ENCODE peak calls at places on chromosomes 16 and 17, in six cellular contexts. K, X, S, O, E and B are unnamed samples.

GRCh38 chr17:8964801-8965393 is 610 bp downstream of the PIK3R5 start:
- DNase-seq in K (no peak), X (no peak), S (no peak), O (no peak), E (no peak), B (no peak)

GRCh38 chr16:56336711-56337110 is 88.6 kb downstream of the AMFR start:
- DNase-seq in K (no peak), X (no peak), S (no peak), O (no peak), E (no peak), B (no peak)

GRCh38 chr16:23125277-23125676 is 24.0 kb downstream of the USP31 start:
- DNase-seq in K (no peak), X (no peak), S (peak), O (no peak), E (no peak), B (no peak)

GRCh38 chr17:20999044-20999573 is 43.7 kb downstream of the USP22 start:
- DNase-seq in K (peak), X (peak), S (peak), O (no peak), E (no peak), B (no peak)

GRCh38 chr17:17084941-17085340 is 42.7 kb downstream of the MPRIP start:
- DNase-seq in K (no peak), X (no peak), S (no peak), O (no peak), E (no peak), B (no peak)

GRCh38 chr17:3981455-3981854 is 17.2 kb upstream of the ATP2A3 start:
- DNase-seq in K (peak), X (no peak), S (no peak), O (no peak), E (peak), B (no peak)

GRCh38 chr16:11089504-11090124 is 145.2 kb downstream of the CLEC16A start:
- DNase-seq in K (no peak), X (peak), S (peak), O (no peak), E (no peak), B (no peak)

GRCh38 chr17:34601431-34601830 is 22.0 kb downstream of the TMEM132E start:
- DNase-seq in K (no peak), X (no peak), S (no peak), O (no peak), E (no peak), B (no peak)

GRCh38 chr16:66728117-66728787 is 23.2 kb downstream of the DYNC1LI2 start:
- DNase-seq in K (no peak), X (peak), S (peak), O (no peak), E (peak), B (peak)

GRCh38 chr16:87648236-87648635 is 45.9 kb downstream of the JPH3 start:
- DNase-seq in K (no peak), X (peak), S (no peak), O (no peak), E (no peak), B (no peak)

GRCh38 chr16:72560617-72561016 is 388.7 kb upstream of the PMFBP1 start:
- DNase-seq in K (no peak), X (no peak), S (peak), O (no peak), E (no peak), B (peak)

GRCh38 chr17:77708936-77709335 is 249.6 kb upstream of the TNRC6C start:
- DNase-seq in K (no peak), X (no peak), S (no peak), O (no peak), E (no peak), B (no peak)

GRCh38 chr17:74458835-74459234 is 7.6 kb upstream of the CD300A start:
- DNase-seq in K (no peak), X (no peak), S (no peak), O (no peak), E (no peak), B (no peak)

GRCh38 chr17:55769625-55770000 is 18.8 kb downstream of the PCTP start:
- DNase-seq in K (no peak), X (peak), S (peak), O (no peak), E (no peak), B (no peak)

GRCh38 chr16:88063201-88063773 is 112.1 kb downstream of the BANP start:
- DNase-seq in K (no peak), X (peak), S (peak), O (peak), E (no peak), B (no peak)

GRCh38 chr17:30939059-30939689 is 17.4 kb downstream of the ADAP2 start:
- DNase-seq in K (no peak), X (no peak), S (no peak), O (no peak), E (no peak), B (no peak)

GRCh38 chr17:61410100-61410551 is 10.5 kb downstream of the TBX2 start:
- DNase-seq in K (peak), X (no peak), S (no peak), O (no peak), E (no peak), B (no peak)

GRCh38 chr17:28326114-28326513 is 7.1 kb downstream of the TMEM97 start:
- DNase-seq in K (no peak), X (no peak), S (no peak), O (no peak), E (no peak), B (peak)

GRCh38 chr16:72921106-72921505 is 126.8 kb downstream of the ZFHX3 start:
- DNase-seq in K (no peak), X (no peak), S (no peak), O (no peak), E (no peak), B (no peak)

GRCh38 chr16:84115919-84116719 is 623 bp downstream of the MBTPS1 start:
- DNase-seq in K (no peak), X (peak), S (peak), O (no peak), E (no peak), B (peak)

GRCh38 chr17:52995127-52995526 is 827.6 kb upstream of the KIF2B start:
- DNase-seq in K (no peak), X (no peak), S (no peak), O (no peak), E (no peak), B (no peak)

GRCh38 chr17:29180788-29181160 is 576 bp upstream of the MYO18A start:
- DNase-seq in K (no peak), X (no peak), S (no peak), O (no peak), E (no peak), B (no peak)

GRCh38 chr17:35743911-35744328 is 9.1 kb downstream of the GAS2L2 start:
- DNase-seq in K (no peak), X (peak), S (peak), O (no peak), E (peak), B (no peak)

GRCh38 chr17:46742539-46743270 is 75.8 kb downstream of the WNT3 start:
- DNase-seq in K (no peak), X (peak), S (peak), O (no peak), E (no peak), B (no peak)

GRCh38 chr16:86408685-86409084 is 101.6 kb upstream of the FOXF1 start:
- DNase-seq in K (no peak), X (no peak), S (no peak), O (no peak), E (no peak), B (no peak)

GRCh38 chr17:10073026-10073425 is 125.4 kb downstream of the GAS7 start:
- DNase-seq in K (no peak), X (no peak), S (no peak), O (no peak), E (no peak), B (no peak)

GRCh38 chr17:79810138-79811027 is 13.5 kb upstream of the CBX8 start:
- DNase-seq in K (peak), X (peak), S (peak), O (peak), E (peak), B (peak)

GRCh38 chr17:75271955-75272847 is 1.2 kb upstream of the MIF4GD start:
- DNase-seq in K (peak), X (peak), S (no peak), O (peak), E (no peak), B (no peak)

GRCh38 chr16:8963010-8963824 is 489 bp downstream of the USP7 start:
- DNase-seq in K (no peak), X (peak), S (no peak), O (no peak), E (no peak), B (no peak)

GRCh38 chr16:20064931-20065330 is 8.8 kb downstream of the GPR139 start:
- DNase-seq in K (no peak), X (no peak), S (no peak), O (no peak), E (no peak), B (no peak)

GRCh38 chr16:89172901-89173628 is 1.5 kb downstream of the CDH15 start:
- DNase-seq in K (no peak), X (no peak), S (no peak), O (no peak), E (no peak), B (no peak)

GRCh38 chr17:79919862-79920720 is 80.9 kb upstream of the CBX4 start:
- DNase-seq in K (peak), X (no peak), S (no peak), O (no peak), E (no peak), B (no peak)

GRCh38 chr16:20915733-20916132 is 15.2 kb downstream of the LYRM1 start:
- DNase-seq in K (no peak), X (no peak), S (no peak), O (no peak), E (no peak), B (no peak)

GRCh38 chr16:84818989-84819643 is 669 bp upstream of the CRISPLD2 start:
- DNase-seq in K (no peak), X (no peak), S (no peak), O (no peak), E (peak), B (no peak)

GRCh38 chr17:80957461-80957941 is 34.1 kb upstream of the CHMP6 start:
- DNase-seq in K (no peak), X (no peak), S (no peak), O (no peak), E (no peak), B (no peak)

GRCh38 chr16:79185681-79186080 is 414.9 kb downstream of the MAF start:
- DNase-seq in K (no peak), X (no peak), S (no peak), O (no peak), E (no peak), B (no peak)

DNA sequence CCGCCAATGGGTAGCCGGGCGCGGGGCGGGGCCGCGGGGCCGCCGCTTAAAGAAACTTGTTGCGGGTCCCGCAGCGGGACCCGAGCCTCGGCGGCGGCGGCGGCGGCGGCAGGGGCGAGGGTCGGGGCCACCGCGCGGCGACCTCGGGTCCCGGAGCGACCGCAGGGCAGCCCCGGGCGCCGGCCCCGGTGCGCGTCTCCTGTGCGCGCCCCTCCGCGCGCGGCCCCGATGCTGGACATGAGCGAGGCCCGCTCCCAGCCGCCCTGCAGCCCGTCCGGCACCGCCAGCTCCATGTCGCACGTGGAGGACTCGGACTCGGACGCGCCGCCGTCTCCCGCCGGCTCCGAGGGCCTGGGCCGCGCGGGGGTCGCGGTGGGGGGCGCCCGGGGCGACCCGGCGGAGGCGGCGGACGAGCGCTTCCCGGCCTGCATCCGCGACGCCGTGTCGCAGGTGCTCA is at the start of gene SOX8:
- DNase-seq in K (no peak), X (peak), S (no peak), O (no peak), E (peak), B (no peak)
- H3K4me3 ChIP-seq in K (peak), X (peak), S (peak), O (peak), E (peak), B (peak)

GRCh38 chr16:14364112-14364385 is 266.0 kb downstream of the PARN start:
- DNase-seq in K (no peak), X (no peak), S (no peak), O (no peak), E (no peak), B (no peak)
- H3K4me3 ChIP-seq in K (no peak), X (peak), S (no peak), O (no peak), E (no peak), B (no peak)

GRCh38 chr17:32265896-32266388 is 310 bp downstream of the RHBDL3 start:
- DNase-seq in K (no peak), X (no peak), S (no peak), O (no peak), E (peak), B (no peak)
- H3K4me3 ChIP-seq in K (peak), X (peak), S (peak), O (peak), E (peak), B (peak)

GRCh38 chr16:4679854-4680636 is 13.3 kb upstream of the NUDT16L1 start:
- DNase-seq in K (peak), X (peak), S (peak), O (peak), E (no peak), B (peak)
- H3K4me3 ChIP-seq in K (peak), X (no peak), S (no peak), O (peak), E (no peak), B (peak)

DNA sequence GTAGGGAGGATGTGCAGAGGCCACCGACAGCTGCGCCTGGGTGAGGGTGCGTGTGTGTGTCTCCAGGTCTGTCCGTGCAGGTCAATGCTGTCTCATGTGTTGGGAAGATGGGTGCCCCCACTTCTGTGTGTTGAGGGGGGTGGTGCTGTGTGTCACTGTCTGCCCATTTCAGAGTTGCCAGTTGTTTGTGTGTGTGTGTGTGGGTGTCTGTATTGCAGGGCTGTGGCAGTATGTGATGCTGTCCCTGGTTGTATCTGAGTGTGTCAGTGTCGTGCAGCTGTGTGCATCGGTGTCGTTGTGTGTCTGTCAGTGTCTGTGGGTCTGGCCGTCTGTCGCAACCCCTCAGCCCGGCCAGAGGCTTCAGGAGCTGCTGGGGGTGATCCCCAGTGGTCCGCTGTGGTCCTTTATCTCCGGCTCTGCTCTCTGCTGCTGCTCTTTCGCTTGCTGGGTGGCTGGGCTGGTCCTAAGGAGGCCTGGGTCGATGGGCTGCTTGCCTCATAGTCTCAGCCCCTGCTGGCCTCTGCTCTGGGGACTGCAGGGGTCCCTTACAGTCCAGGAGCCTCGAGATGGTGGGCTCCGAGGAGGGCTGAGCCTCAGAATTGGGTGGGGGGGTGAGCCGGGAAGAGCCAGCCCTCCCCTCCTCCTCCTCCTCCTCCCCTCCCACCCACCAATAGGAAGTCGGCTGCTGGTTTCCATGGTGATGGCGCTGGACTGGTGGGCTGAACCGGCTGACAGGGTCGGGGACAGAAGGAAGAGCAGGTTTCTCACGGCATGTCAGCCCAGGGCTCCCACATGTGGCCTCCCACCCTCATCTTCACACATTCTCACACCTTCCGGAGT is at the start of gene TSPOAP1:
- DNase-seq in K (peak), X (no peak), S (no peak), O (peak), E (peak), B (no peak)
- H3K4me3 ChIP-seq in K (peak), X (no peak), S (no peak), O (no peak), E (peak), B (no peak)

DNA sequence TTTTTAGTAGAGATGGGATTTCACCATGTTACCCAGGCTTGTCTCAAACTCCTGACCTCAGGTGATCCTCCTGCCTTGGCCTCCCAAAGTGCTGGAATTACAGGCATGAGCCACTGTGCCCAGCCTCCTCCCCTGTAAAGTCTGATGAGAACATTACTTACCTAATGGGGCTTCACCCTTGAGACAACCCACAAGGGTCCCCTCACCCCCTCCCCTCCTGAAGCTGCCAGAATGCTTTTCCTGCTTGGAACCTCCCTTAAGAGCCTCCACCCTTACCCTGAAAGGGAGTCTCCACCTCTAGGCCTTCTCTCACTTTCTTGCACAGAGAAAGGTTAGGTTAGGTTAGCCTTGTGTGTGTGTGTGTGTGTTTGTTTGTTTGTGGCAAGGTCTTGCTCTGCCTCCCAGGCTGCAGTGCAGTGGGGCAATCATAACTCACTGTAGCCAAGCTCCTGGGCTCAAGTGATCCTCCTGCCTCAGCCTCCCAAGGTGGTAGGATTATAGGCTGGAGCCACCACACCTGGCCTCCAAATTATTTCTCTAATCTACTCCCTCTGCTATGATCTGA is 8.9 kb downstream of the SLC5A11 start:
- DNase-seq in K (no peak), X (no peak), S (no peak), O (no peak), E (no peak), B (no peak)
- H3K4me3 ChIP-seq in K (no peak), X (no peak), S (no peak), O (no peak), E (no peak), B (no peak)

GRCh38 chr16:61181982-61182381 is 854.3 kb downstream of the CDH8 start:
- DNase-seq in K (no peak), X (no peak), S (no peak), O (no peak), E (no peak), B (no peak)
- H3K4me3 ChIP-seq in K (no peak), X (no peak), S (no peak), O (no peak), E (no peak), B (no peak)

GRCh38 chr17:45408611-45409421 is 23.9 kb downstream of the ARHGAP27 start:
- DNase-seq in K (peak), X (no peak), S (no peak), O (no peak), E (no peak), B (no peak)

GRCh38 chr17:45406107-45406506 is 26.6 kb downstream of the ARHGAP27 start:
- DNase-seq in K (no peak), X (no peak), S (no peak), O (no peak), E (no peak), B (no peak)

GRCh38 chr17:45411348-45412105 is 21.1 kb downstream of the ARHGAP27 start:
- DNase-seq in K (peak), X (no peak), S (no peak), O (no peak), E (no peak), B (no peak)

GRCh38 chr17:45410144-45411091 is 22.3 kb downstream of the ARHGAP27 start:
- DNase-seq in K (peak), X (no peak), S (no peak), O (no peak), E (no peak), B (no peak)

DNA sequence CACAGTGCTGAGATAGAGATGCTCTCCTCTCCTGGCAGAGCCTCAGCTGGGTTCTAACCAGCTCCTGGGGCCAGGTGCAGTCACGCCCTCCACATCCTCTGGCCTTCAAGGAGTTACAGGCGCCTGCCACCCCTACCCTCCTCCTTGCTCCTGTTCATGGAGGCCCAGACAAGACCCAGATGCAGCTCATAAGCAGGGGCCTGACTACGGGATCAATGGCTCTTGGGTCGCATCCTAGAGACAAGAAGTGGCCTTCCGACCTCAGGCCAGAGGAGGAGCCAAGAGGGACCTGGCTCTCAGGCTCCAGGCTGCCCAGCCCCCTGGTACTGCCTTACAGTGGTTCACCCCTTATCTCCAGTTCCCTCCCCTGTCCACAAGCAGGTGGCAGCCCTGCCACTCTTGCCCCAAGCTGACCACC is 23.0 kb downstream of the ARHGAP27 start:
- DNase-seq in K (peak), X (no peak), S (no peak), O (no peak), E (no peak), B (no peak)
- H3K4me3 ChIP-seq in K (peak), X (no peak), S (no peak), O (peak), E (no peak), B (no peak)

GRCh38 chr17:65052585-65052984 is 4.0 kb downstream of the GNA13 start:
- DNase-seq in K (no peak), X (no peak), S (no peak), O (no peak), E (no peak), B (no peak)

GRCh38 chr17:65051922-65052321 is 4.6 kb downstream of the GNA13 start:
- DNase-seq in K (no peak), X (no peak), S (no peak), O (no peak), E (no peak), B (no peak)

GRCh38 chr17:65054602-65055001 is 1.9 kb downstream of the GNA13 start:
- DNase-seq in K (no peak), X (peak), S (no peak), O (no peak), E (no peak), B (no peak)

GRCh38 chr17:65055280-65055707 is 1.2 kb downstream of the GNA13 start:
- DNase-seq in K (no peak), X (no peak), S (no peak), O (no peak), E (no peak), B (no peak)

GRCh38 chr17:65053354-65053881 is 3.1 kb downstream of the GNA13 start:
- DNase-seq in K (no peak), X (no peak), S (no peak), O (no peak), E (no peak), B (no peak)
- H3K4me3 ChIP-seq in K (no peak), X (peak), S (no peak), O (peak), E (no peak), B (no peak)